ENCODE peak calls at places on chromosomes 6 and 20, in nine cellular contexts. P, K, S, H, J, D, G, X and O are unnamed samples.

GRCh38 chr6:21163110-21163837 is 430.3 kb upstream of the SOX4 start:
- DNase-seq in P (no peak), K (no peak), S (peak), H (no peak), J (no peak), D (no peak), G (peak), X (peak), O (no peak)

GRCh38 chr6:81465859-81466258 is 286.6 kb downstream of the TENT5A start:
- DNase-seq in P (no peak), K (no peak), S (peak), H (no peak), J (no peak), D (no peak), G (no peak), X (peak), O (no peak)

GRCh38 chr6:152723398-152723797 is 25.7 kb downstream of the MYCT1 start:
- DNase-seq in P (no peak), K (no peak), S (peak), H (peak), J (no peak), D (no peak), G (no peak), X (peak), O (no peak)

GRCh38 chr20:2846698-2847097 is 6.2 kb downstream of the VPS16 start:
- DNase-seq in P (no peak), K (no peak), S (no peak), H (no peak), J (no peak), D (no peak), G (no peak), X (no peak), O (no peak)

GRCh38 chr20:6838181-6838826 is 70.8 kb downstream of the BMP2 start:
- DNase-seq in P (no peak), K (no peak), S (no peak), H (no peak), J (no peak), D (peak), G (no peak), X (no peak), O (no peak)

GRCh38 chr20:20188647-20189046 is 136.3 kb downstream of the CFAP61 start:
- DNase-seq in P (no peak), K (no peak), S (no peak), H (no peak), J (no peak), D (no peak), G (no peak), X (no peak), O (no peak)

GRCh38 chr20:1119128-1119505 is 715 bp downstream of the PSMF1 start:
- DNase-seq in P (no peak), K (no peak), S (no peak), H (no peak), J (no peak), D (no peak), G (no peak), X (no peak), O (no peak)

GRCh38 chr6:33546766-33547165 is 33.3 kb downstream of the BAK1 start:
- DNase-seq in P (no peak), K (no peak), S (no peak), H (no peak), J (no peak), D (no peak), G (no peak), X (no peak), O (no peak)

GRCh38 chr6:3427740-3428085 is 29.1 kb downstream of the SLC22A23 start:
- DNase-seq in P (peak), K (no peak), S (peak), H (no peak), J (no peak), D (no peak), G (no peak), X (no peak), O (no peak)

GRCh38 chr6:138007014-138007472 is 100.2 kb downstream of the PERP start:
- DNase-seq in P (no peak), K (no peak), S (peak), H (peak), J (no peak), D (peak), G (no peak), X (peak), O (no peak)

GRCh38 chr6:118810420-118811027 is 83.4 kb upstream of the ASF1A start:
- DNase-seq in P (no peak), K (no peak), S (no peak), H (no peak), J (no peak), D (no peak), G (no peak), X (no peak), O (no peak)

GRCh38 chr20:16284385-16285100 is 288.7 kb downstream of the KIF16B start:
- DNase-seq in P (no peak), K (no peak), S (no peak), H (no peak), J (no peak), D (no peak), G (no peak), X (no peak), O (no peak)

GRCh38 chr20:63055575-63056235 is 48.9 kb upstream of the BHLHE23 start:
- DNase-seq in P (no peak), K (no peak), S (no peak), H (peak), J (no peak), D (no peak), G (no peak), X (no peak), O (no peak)

GRCh38 chr20:61940491-61940890 is 125.2 kb downstream of the TAF4 start:
- DNase-seq in P (no peak), K (no peak), S (no peak), H (no peak), J (no peak), D (no peak), G (no peak), X (no peak), O (no peak)

GRCh38 chr6:411402-412145 is 20.0 kb downstream of the IRF4 start:
- DNase-seq in P (no peak), K (no peak), S (no peak), H (no peak), J (no peak), D (peak), G (no peak), X (no peak), O (no peak)

GRCh38 chr20:6055161-6055783 is 1.4 kb upstream of the LRRN4 start:
- DNase-seq in P (no peak), K (no peak), S (no peak), H (no peak), J (no peak), D (peak), G (no peak), X (no peak), O (no peak)

GRCh38 chr20:2822073-2822472 is 5.9 kb downstream of the TMEM239 start:
- DNase-seq in P (no peak), K (no peak), S (peak), H (no peak), J (no peak), D (no peak), G (no peak), X (peak), O (no peak)

GRCh38 chr6:1027109-1027794 is 284.6 kb upstream of the FOXQ1 start:
- DNase-seq in P (no peak), K (no peak), S (peak), H (no peak), J (peak), D (no peak), G (peak), X (peak), O (peak)

GRCh38 chr6:159068904-159069578 is 24.2 kb upstream of the TAGAP start:
- DNase-seq in P (no peak), K (no peak), S (no peak), H (no peak), J (no peak), D (no peak), G (no peak), X (no peak), O (no peak)
- TF ChIP-seq CTCF in P (no peak), K (no peak), S (no peak), H (no peak), J (no peak), D (no peak), G (no peak), X (no peak), O (no peak)

GRCh38 chr6:9851541-9852380 is 563.1 kb downstream of the TFAP2A start:
- DNase-seq in P (no peak), K (no peak), S (peak), H (no peak), J (peak), D (no peak), G (no peak), X (no peak), O (no peak)
- TF ChIP-seq CTCF in P (no peak), K (no peak), S (peak), H (no peak), J (no peak), D (no peak), G (no peak), X (no peak), O (no peak)

DNA sequence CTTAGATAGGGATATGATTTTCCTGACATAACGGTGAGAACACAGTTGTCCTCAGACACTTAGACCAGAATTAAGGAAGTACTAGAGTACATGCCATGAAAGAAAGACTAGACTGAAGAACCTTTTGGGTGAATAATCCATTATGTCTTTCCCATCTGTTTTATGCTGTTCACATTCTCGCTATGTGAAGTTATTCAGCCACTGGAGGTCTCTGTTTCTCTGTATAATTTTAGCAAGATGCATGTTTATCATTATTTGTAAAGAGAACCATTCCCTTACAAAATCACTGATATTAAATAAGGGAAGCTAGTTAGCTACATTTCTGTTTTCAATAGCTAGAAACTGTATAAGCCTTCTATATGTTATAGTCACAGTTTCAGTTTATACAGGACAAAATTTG is 391.9 kb downstream of the CD109 start:
- DNase-seq in P (no peak), K (no peak), S (peak), H (no peak), J (no peak), D (no peak), G (peak), X (peak), O (no peak)
- TF ChIP-seq CTCF in P (no peak), K (no peak), S (no peak), H (no peak), J (peak), D (no peak), G (peak), X (peak), O (peak)

DNA sequence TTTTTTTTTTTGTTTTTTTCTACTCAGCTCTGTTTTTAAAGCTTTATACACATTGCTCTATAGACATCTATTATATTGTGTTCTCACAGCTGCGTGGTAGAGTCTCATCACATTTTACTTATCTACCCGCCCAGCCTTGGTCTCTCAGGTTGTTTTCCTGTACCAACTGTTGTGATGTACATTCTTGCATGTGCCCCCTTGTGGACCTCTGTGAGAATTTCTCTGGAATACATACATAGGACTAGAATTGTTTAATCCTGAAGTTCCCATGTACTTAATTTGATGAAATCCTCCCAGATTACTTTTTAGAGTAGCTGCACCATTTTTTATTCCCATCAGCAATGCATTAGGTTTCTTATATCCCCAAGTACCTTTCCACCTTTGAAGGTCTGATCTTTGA is 40.4 kb upstream of the TINAG start:
- DNase-seq in P (no peak), K (peak), S (peak), H (peak), J (no peak), D (peak), G (no peak), X (peak), O (no peak)
- TF ChIP-seq CTCF in P (no peak), K (no peak), S (peak), H (peak), J (peak), D (peak), G (peak), X (peak), O (peak)

DNA sequence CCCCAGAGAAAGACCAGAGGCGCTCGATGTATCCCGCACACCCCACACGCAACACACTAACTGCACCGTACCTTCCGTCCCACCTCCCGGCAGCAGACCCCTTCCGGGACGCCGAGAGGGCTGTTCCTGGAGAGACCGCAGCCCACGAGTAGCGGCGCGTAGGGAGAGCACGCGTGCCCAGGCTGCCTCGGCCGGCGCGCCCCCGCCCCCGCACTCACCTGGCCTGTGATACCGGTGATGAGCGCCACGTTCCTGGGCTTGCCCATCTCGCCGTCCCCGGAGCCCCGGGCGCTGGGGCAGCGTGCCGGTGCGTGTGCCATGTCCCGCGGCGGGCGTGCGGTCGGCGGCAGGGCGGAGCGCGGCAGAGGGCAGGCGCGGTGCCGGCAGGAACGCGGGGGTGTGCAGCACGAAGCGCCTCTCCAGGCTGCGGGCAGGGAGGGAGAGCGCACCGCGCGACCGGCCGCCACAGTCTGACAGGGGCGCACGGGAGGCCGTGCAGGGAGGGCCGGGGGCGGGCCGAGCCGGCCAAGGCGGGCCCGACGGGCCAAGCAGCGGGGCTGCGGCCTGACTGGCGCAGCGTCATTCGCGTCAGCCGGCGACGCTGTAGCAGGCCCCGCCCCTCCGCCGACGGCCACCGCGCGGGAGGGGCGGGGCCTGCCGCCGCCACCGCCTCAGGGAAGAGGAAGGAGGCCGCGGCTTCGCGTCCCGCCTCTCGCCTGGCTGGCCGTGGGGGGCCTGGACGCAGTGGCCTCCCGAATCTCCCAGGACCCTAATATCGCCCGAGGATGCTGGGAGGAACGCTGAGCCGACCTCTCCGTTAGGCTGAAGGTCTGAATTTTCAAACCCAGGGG is at the start of gene GMDS:
- DNase-seq in P (peak), K (peak), S (peak), H (peak), J (no peak), D (peak), G (peak), X (peak), O (peak)
- TF ChIP-seq CTCF in P (no peak), K (no peak), S (no peak), H (no peak), J (no peak), D (no peak), G (no peak), X (no peak), O (no peak)